ENCODE peak calls at places on chromosomes 3 and 15, in nine cellular contexts. Q, K, C, R, Z, I, S, D and N are unnamed samples.

GRCh38 chr3:52851348-52851747 is 16.5 kb upstream of the MUSTN1 start:
- DNase-seq in D (peak; percentile 33), Q (no peak), K (no peak), S (peak; percentile 38), I (peak; percentile 51), Z (no peak), C (no peak), R (peak; percentile 77), N (no peak)

GRCh38 chr3:197428117-197428761 is 127.5 kb downstream of the BDH1 start:
- DNase-seq in Q (no peak), I (peak; percentile 57), R (peak; percentile 47), K (peak; percentile 66), C (no peak), D (peak; percentile 49), S (no peak), Z (peak; percentile 79), N (peak; percentile 85)

GRCh38 chr3:121232309-121233225 is 313.2 kb downstream of the POLQ start:
- DNase-seq in Q (no peak), Z (no peak), S (peak; percentile 31), I (no peak), K (no peak), D (no peak), C (no peak), R (no peak), N (no peak)

GRCh38 chr3:192514081-192514753 is 213.1 kb downstream of the FGF12 start:
- DNase-seq in Q (no peak), D (no peak), K (no peak), C (no peak), Z (no peak), I (peak; percentile 5), R (peak; percentile 85), S (peak; percentile 41), N (no peak)

GRCh38 chr3:24315991-24316390 is 178.7 kb downstream of the THRB start:
- DNase-seq in K (no peak), Z (no peak), Q (no peak), S (no peak), C (no peak), I (peak; percentile 45), D (no peak), R (no peak), N (no peak)

GRCh38 chr3:37660782-37661181 is 200.9 kb upstream of the CTDSPL start:
- DNase-seq in Q (no peak), D (no peak), K (no peak), I (no peak), S (no peak), Z (no peak), R (no peak), C (no peak), N (no peak)

GRCh38 chr3:133887951-133888703 is 7.6 kb downstream of the RAB6B start:
- DNase-seq in C (no peak), Z (no peak), I (no peak), D (no peak), S (no peak), R (no peak), Q (no peak), K (peak; percentile 52), N (peak; percentile 8)

GRCh38 chr3:65919841-65920240 is 118.9 kb downstream of the MAGI1 start:
- DNase-seq in Z (no peak), D (no peak), R (no peak), C (no peak), K (no peak), I (no peak), S (no peak), Q (no peak), N (no peak)

GRCh38 chr3:155462672-155463071 is 169.2 kb upstream of the STRIT1 start:
- DNase-seq in R (no peak), C (no peak), Q (no peak), K (no peak), D (no peak), S (no peak), I (no peak), Z (no peak), N (no peak)

GRCh38 chr15:70193734-70194133 is 96.0 kb upstream of the TLE3 start:
- DNase-seq in R (no peak), K (no peak), S (no peak), Q (no peak), D (no peak), Z (no peak), I (no peak), C (no peak), N (no peak)

GRCh38 chr3:125069968-125070745 is 14.4 kb upstream of the HEG1 start:
- DNase-seq in C (no peak), K (no peak), R (no peak), D (no peak), Z (no peak), S (no peak), Q (no peak), I (no peak), N (no peak)

GRCh38 chr15:95208988-95209387 is 977.6 kb downstream of the MCTP2 start:
- DNase-seq in I (no peak), R (no peak), K (no peak), D (no peak), Q (no peak), S (no peak), Z (no peak), C (no peak), N (no peak)

GRCh38 chr3:43442872-43443395 is 156.6 kb downstream of the SNRK start:
- DNase-seq in I (no peak), Q (no peak), S (no peak), R (no peak), D (no peak), K (no peak), Z (no peak), C (no peak), N (no peak)

GRCh38 chr3:44584646-44585501 is at the start of gene ZNF660:
- DNase-seq in I (peak; percentile 26), D (peak; percentile 66), K (peak; percentile 64), C (peak; percentile 79), Z (peak; percentile 37), S (peak; percentile 25), R (peak; percentile 97), Q (peak; percentile 69), N (peak; percentile 40)

GRCh38 chr3:146589899-146590508 is 15.1 kb downstream of the PLSCR5 start:
- DNase-seq in Q (no peak), I (peak; percentile 73), S (peak; percentile 38), C (no peak), Z (peak; percentile 12), K (no peak), D (peak; percentile 40), R (peak; percentile 42), N (peak; percentile 29)

GRCh38 chr15:72487070-72487797 is 13.1 kb downstream of the ARIH1 start:
- DNase-seq in R (no peak), K (no peak), S (no peak), Q (no peak), I (peak; percentile 32), D (no peak), C (no peak), Z (no peak), N (no peak)

GRCh38 chr3:188139466-188139865 is 14.5 kb upstream of the LPP start:
- DNase-seq in C (no peak), I (no peak), Z (no peak), D (no peak), R (no peak), K (no peak), S (no peak), Q (no peak), N (no peak)

GRCh38 chr3:139561959-139562676 is 22.6 kb upstream of the RBP1 start:
- DNase-seq in Q (no peak), C (peak; percentile 59), R (peak; percentile 72), I (peak; percentile 56), Z (peak; percentile 27), S (peak; percentile 70), D (no peak), K (no peak), N (peak; percentile 41)

GRCh38 chr3:30476373-30477082 is 129.9 kb upstream of the TGFBR2 start:
- DNase-seq in R (no peak), S (no peak), D (no peak), C (no peak), Z (no peak), Q (no peak), K (no peak), I (peak; percentile 92), N (no peak)

GRCh38 chr15:78060232-78060631 is 17.3 kb downstream of the TBC1D2B start:
- DNase-seq in Z (no peak), I (no peak), Q (no peak), R (no peak), K (no peak), C (no peak), S (no peak), D (no peak), N (no peak)
- H3K4me1 ChIP-seq in Z (peaks cover 96% of the 10 kb centered on the region), I (peaks cover 21% of the 10 kb centered on the region), Q (peaks cover 60% of the 10 kb centered on the region), R (peaks cover 18% of the 10 kb centered on the region), K (no peaks in the 10 kb centered on the region), C (peaks cover 48% of the 10 kb centered on the region), S (peaks cover 85% of the 10 kb centered on the region), D (peaks cover 71% of the 10 kb centered on the region), N (peaks cover 37% of the 10 kb centered on the region)

GRCh38 chr3:179348325-179349013 is 960 bp downstream of the MFN1 start:
- DNase-seq in S (no peak), Z (no peak), D (no peak), K (no peak), R (peak; percentile 3), I (peak; percentile 56), Q (no peak), C (no peak), N (no peak)
- H3K27ac ChIP-seq in S (peak overlapping the region; percentile 89), Z (peak overlapping the region; percentile 90), D (peak overlapping the region; percentile 98), K (peak overlapping the region; percentile 93), R (no peak overlapping the region), I (peak overlapping the region; percentile 12), Q (peak overlapping the region; percentile 88), C (no peak overlapping the region), N (peak overlapping the region; percentile 88)

DNA sequence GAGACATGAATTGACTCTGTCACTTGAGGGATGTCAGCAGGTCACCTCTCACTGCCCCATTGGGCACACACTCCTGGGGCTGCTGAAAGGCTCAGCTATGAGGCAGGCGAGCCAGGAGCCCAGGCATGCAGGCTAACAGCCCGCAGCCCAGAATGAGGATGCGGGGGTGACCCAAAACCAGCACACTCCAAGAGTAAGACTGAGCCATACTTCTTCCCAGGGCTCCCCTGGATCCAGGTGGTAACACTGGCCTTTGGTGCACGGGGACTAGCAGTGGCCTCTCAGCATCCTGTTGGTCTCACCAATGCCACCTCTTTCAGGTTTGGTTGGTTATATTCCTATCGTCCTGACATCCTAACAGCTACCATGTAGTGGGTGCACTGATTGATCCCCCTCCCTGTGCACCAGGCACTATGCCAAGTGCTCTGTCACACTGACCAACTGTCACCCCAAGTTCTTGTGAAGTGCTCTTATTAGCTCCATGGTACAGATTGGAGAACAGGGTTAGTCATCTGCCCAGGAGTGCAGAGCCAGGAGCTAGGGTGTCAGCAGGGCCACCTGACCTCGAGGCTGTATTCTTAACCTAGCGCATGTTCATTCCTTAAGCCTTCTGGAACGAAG is 24.8 kb upstream of the SPTBN5 start:
- DNase-seq in D (no peak), Q (no peak), S (no peak), K (no peak), C (no peak), Z (no peak), R (no peak), I (no peak), N (no peak)
- H3K4me1 ChIP-seq in D (no peaks in the 10 kb centered on the region), Q (peaks cover 50% of the 10 kb centered on the region), S (peaks cover 96% of the 10 kb centered on the region), K (no peaks in the 10 kb centered on the region), C (peaks cover 31% of the 10 kb centered on the region), Z (peaks cover 15% of the 10 kb centered on the region), R (no peaks in the 10 kb centered on the region), I (peaks cover 14% of the 10 kb centered on the region), N (peaks cover 4% of the 10 kb centered on the region)

DNA sequence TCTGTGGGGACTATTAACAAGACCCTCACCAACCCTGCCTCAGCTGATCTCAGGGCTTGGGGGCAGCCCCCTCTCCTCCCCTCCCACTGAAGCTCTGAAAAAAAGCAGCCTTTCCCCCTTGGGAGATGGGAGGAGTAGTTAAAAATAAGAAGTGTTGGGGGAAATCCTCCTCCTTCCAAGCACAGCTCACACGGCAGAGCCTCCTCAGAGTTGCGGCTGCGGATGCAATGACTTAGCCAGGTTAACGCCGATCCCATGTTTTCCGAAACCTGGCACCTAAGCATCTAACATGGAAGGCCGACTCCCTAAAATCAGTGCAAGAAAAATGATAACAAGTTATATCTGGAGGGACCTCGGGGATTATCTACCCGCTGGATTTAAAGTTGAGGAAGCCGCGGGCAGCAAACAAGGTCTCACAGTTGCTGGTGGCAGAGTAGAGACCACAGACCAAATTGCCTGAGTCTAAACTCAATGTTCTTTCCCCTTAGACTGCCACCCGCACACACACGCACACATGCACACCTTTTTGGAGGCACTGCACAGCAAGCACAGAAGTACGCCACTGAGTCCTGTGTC is 1.1 kb upstream of the TPM1 start:
- DNase-seq in C (no peak), S (no peak), I (no peak), K (no peak), Z (no peak), D (no peak), Q (no peak), R (peak; percentile 31), N (no peak)
- H3K27ac ChIP-seq in C (peak overlapping the region; percentile 6), S (peak overlapping the region; percentile 92), I (no peak overlapping the region), K (peak overlapping the region; percentile 97), Z (peak overlapping the region; percentile 96), D (no peak overlapping the region), Q (peak overlapping the region; percentile 94), R (no peak overlapping the region), N (peak overlapping the region; percentile 83)